ENCODE peak calls at places on chromosomes 16 and 17, in nine cellular contexts. W, O, Y, S, M, C, B, V and Q are unnamed samples.

GRCh38 chr17:46141645-46142044 is 51.6 kb downstream of the KANSL1 start:
- DNase-seq in W (no peak), O (no peak), Y (no peak), S (no peak), M (no peak), C (no peak), B (no peak), V (no peak), Q (no peak)

GRCh38 chr17:67055811-67056745 is 11.7 kb downstream of the CACNG1 start:
- DNase-seq in W (no peak), O (no peak), Y (no peak), S (no peak), M (no peak), C (no peak), B (no peak), V (no peak), Q (no peak)

GRCh38 chr17:78391843-78392242 is 13.4 kb downstream of the PGS1 start:
- DNase-seq in W (no peak), O (no peak), Y (peak), S (no peak), M (no peak), C (no peak), B (no peak), V (no peak), Q (no peak)

GRCh38 chr17:83055911-83056582 is 23.4 kb upstream of the METRNL start:
- DNase-seq in W (no peak), O (no peak), Y (peak), S (no peak), M (peak), C (no peak), B (no peak), V (no peak), Q (no peak)

GRCh38 chr16:86761117-86761971 is 183.0 kb downstream of the FOXL1 start:
- DNase-seq in W (peak), O (peak), Y (peak), S (peak), M (no peak), C (peak), B (no peak), V (peak), Q (peak)

GRCh38 chr17:18190629-18191028 is 7.0 kb downstream of the ALKBH5 start:
- DNase-seq in W (no peak), O (no peak), Y (no peak), S (no peak), M (no peak), C (no peak), B (no peak), V (no peak), Q (no peak)

GRCh38 chr17:80872999-80873951 is 118.4 kb upstream of the CHMP6 start:
- DNase-seq in W (no peak), O (no peak), Y (no peak), S (no peak), M (no peak), C (no peak), B (peak), V (no peak), Q (no peak)

GRCh38 chr17:55735784-55736405 is 13.2 kb upstream of the TMEM100 start:
- DNase-seq in W (no peak), O (peak), Y (peak), S (no peak), M (no peak), C (peak), B (no peak), V (peak), Q (no peak)

GRCh38 chr16:67396159-67396774 is 3.0 kb upstream of the TPPP3 start:
- DNase-seq in W (peak), O (no peak), Y (peak), S (no peak), M (peak), C (peak), B (peak), V (no peak), Q (no peak)

GRCh38 chr16:58336332-58337089 is 41.7 kb upstream of the PRSS54 start:
- DNase-seq in W (peak), O (peak), Y (peak), S (peak), M (peak), C (peak), B (peak), V (peak), Q (peak)

GRCh38 chr17:16439303-16439791 is 24.0 kb downstream of the TRPV2 start:
- DNase-seq in W (no peak), O (peak), Y (peak), S (no peak), M (no peak), C (peak), B (no peak), V (no peak), Q (no peak)

GRCh38 chr17:2481760-2482159 is 29.9 kb downstream of the METTL16 start:
- DNase-seq in W (no peak), O (no peak), Y (no peak), S (no peak), M (no peak), C (no peak), B (no peak), V (no peak), Q (no peak)

GRCh38 chr17:43477832-43478634 is 5.7 kb upstream of the DHX8 start:
- DNase-seq in W (no peak), O (no peak), Y (no peak), S (no peak), M (no peak), C (no peak), B (no peak), V (no peak), Q (no peak)

GRCh38 chr17:3008336-3009279 is 54.8 kb downstream of the OR1D5 start:
- DNase-seq in W (no peak), O (no peak), Y (no peak), S (no peak), M (no peak), C (no peak), B (peak), V (no peak), Q (no peak)

GRCh38 chr17:61366715-61367413 is 32.8 kb upstream of the TBX2 start:
- DNase-seq in W (no peak), O (no peak), Y (no peak), S (no peak), M (no peak), C (no peak), B (no peak), V (no peak), Q (no peak)

GRCh38 chr17:42530952-42531454 is 5.0 kb upstream of the NAGLU start:
- DNase-seq in W (no peak), O (no peak), Y (no peak), S (no peak), M (no peak), C (no peak), B (no peak), V (no peak), Q (no peak)

GRCh38 chr17:80095038-80095843 is 6.1 kb upstream of the GAA start:
- DNase-seq in W (no peak), O (no peak), Y (no peak), S (no peak), M (no peak), C (no peak), B (peak), V (no peak), Q (no peak)

GRCh38 chr17:8922451-8922850 is 43.1 kb downstream of the PIK3R5 start:
- DNase-seq in W (no peak), O (no peak), Y (peak), S (no peak), M (peak), C (no peak), B (no peak), V (no peak), Q (no peak)

GRCh38 chr16:85460252-85460982 is 152.7 kb upstream of the GSE1 start:
- DNase-seq in W (no peak), O (no peak), Y (peak), S (no peak), M (no peak), C (no peak), B (no peak), V (no peak), Q (no peak)

GRCh38 chr17:76585048-76585648 is 512 bp downstream of the ST6GALNAC2 start:
- DNase-seq in W (no peak), O (no peak), Y (no peak), S (no peak), M (no peak), C (no peak), B (peak), V (no peak), Q (no peak)